ENCODE peak calls at places on chromosomes 12 and 14, in nine cellular contexts. U is SJSA1; K is CD8-positive, alpha-beta memory T cell; M is esophagus squamous epithelium; A is A549; H is ovary; W is neuronal stem cell; I is colonic mucosa; F is heart left ventricle. P is an unnamed sample.

GRCh38 chr14:54011001-54011400 is 54.4 kb upstream of the BMP4 start:
- DNase-seq in K (no peak), H (no peak), F (no peak), I (no peak), U (no peak), A (no peak), W (peak), M (no peak), P (no peak)

GRCh38 chr12:9634177-9634803 is 26.6 kb upstream of the KLRB1 start:
- DNase-seq in M (no peak), A (peak), W (peak), H (no peak), K (peak), F (peak), I (peak), U (peak), P (no peak)

GRCh38 chr14:41586237-41586636 is 20.4 kb upstream of the LRFN5 start:
- DNase-seq in I (no peak), K (no peak), H (no peak), M (no peak), F (no peak), W (no peak), U (no peak), A (no peak), P (no peak)

GRCh38 chr12:4954632-4955354 is 45.1 kb downstream of the KCNA1 start:
- DNase-seq in F (no peak), W (no peak), I (no peak), A (no peak), K (no peak), H (no peak), U (no peak), M (no peak), P (no peak)

GRCh38 chr14:88668448-88669116 is 105.7 kb downstream of the ZC3H14 start:
- DNase-seq in U (no peak), H (no peak), I (no peak), F (no peak), W (no peak), A (no peak), M (no peak), K (no peak), P (no peak)

GRCh38 chr12:132940071-132940719 is 15.9 kb downstream of the ZNF605 start:
- DNase-seq in F (no peak), H (no peak), M (no peak), U (peak), I (no peak), A (no peak), W (no peak), K (no peak), P (no peak)

GRCh38 chr14:38255408-38255672 is 553 bp downstream of the CLEC14A start:
- DNase-seq in K (no peak), H (no peak), U (no peak), W (no peak), A (no peak), F (peak), M (no peak), I (peak), P (no peak)

GRCh38 chr14:102183922-102184677 is 44.4 kb downstream of the WDR20 start:
- DNase-seq in U (no peak), W (no peak), F (no peak), H (no peak), A (no peak), I (no peak), K (no peak), M (no peak), P (no peak)

GRCh38 chr12:78121969-78122610 is 291.4 kb downstream of the NAV3 start:
- DNase-seq in K (no peak), U (no peak), F (no peak), W (no peak), M (no peak), H (no peak), I (no peak), A (no peak), P (no peak)

GRCh38 chr12:70745066-70745465 is 107.8 kb upstream of the PTPRB start:
- DNase-seq in W (no peak), K (no peak), U (no peak), F (no peak), A (no peak), M (no peak), H (no peak), I (no peak), P (no peak)

GRCh38 chr14:100692859-100693558 is 33.7 kb upstream of the DLK1 start:
- DNase-seq in W (no peak), H (no peak), M (no peak), K (no peak), F (no peak), A (peak), I (no peak), U (peak), P (peak)

GRCh38 chr14:51869426-51870113 is 9.2 kb downstream of the GNG2 start:
- DNase-seq in F (no peak), K (no peak), H (no peak), M (no peak), W (no peak), A (no peak), U (no peak), I (no peak), P (no peak)

GRCh38 chr14:56686416-56686815 is 106.8 kb downstream of the TMEM260 start:
- DNase-seq in U (no peak), F (peak), M (no peak), A (no peak), K (no peak), I (no peak), W (peak), H (peak), P (no peak)

GRCh38 chr12:1917172-1918070 is 1.0 kb downstream of the CACNA2D4 start:
- DNase-seq in I (peak), M (no peak), F (no peak), A (no peak), K (no peak), W (no peak), H (no peak), U (no peak), P (no peak)

GRCh38 chr12:13135336-13136178 is 32.1 kb upstream of the GSG1 start:
- DNase-seq in W (no peak), K (no peak), I (no peak), M (no peak), F (no peak), U (peak), H (peak), A (no peak), P (peak)

GRCh38 chr14:79767278-79767677 is 444.0 kb downstream of the DIO2 start:
- DNase-seq in M (no peak), U (no peak), A (no peak), W (no peak), I (no peak), H (no peak), F (no peak), K (no peak), P (no peak)

GRCh38 chr12:113586461-113586860 is 114.8 kb upstream of the LHX5 start:
- DNase-seq in K (no peak), H (no peak), I (no peak), W (no peak), F (no peak), A (no peak), M (no peak), U (no peak), P (no peak)

GRCh38 chr12:117699575-117699974 is 269.2 kb downstream of the KSR2 start:
- DNase-seq in A (no peak), M (no peak), K (no peak), U (no peak), F (no peak), H (no peak), W (no peak), I (no peak), P (peak)
- H3K27ac ChIP-seq in A (no peak), M (no peak), K (no peak), U (no peak), F (no peak), H (no peak), W (no peak), I (no peak), P (peak)

DNA sequence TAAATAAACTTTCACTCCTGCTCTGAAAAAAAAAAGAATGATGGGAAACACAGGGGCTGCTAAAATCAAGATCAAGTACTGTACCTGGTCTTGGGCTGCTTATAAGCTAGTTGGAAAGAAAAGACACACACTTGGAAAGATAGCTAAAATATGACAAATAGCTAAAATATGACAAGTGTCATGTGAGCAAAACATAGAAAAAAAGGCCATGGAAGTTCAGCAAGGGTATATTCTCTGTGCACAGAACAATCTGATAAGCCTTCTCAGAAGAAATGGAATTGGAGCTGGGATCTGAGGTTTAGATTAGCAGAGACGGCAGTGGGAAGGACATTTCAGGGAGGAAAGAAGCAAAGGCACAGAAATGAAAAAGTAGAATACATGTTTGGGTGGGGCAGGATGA is 126.2 kb upstream of the PMCH start:
- DNase-seq in A (no peak), W (no peak), H (no peak), M (no peak), K (no peak), F (no peak), I (no peak), U (no peak), P (no peak)
- H3K27ac ChIP-seq in A (no peak), W (no peak), H (no peak), M (no peak), K (no peak), F (no peak), I (no peak), U (no peak), P (no peak)

GRCh38 chr12:130929363-130929762 is 24.3 kb upstream of the ADGRD1 start:
- DNase-seq in W (no peak), I (no peak), A (no peak), U (no peak), K (no peak), H (no peak), F (no peak), M (no peak), P (no peak)

GRCh38 chr12:130922584-130922983 is 31.1 kb upstream of the ADGRD1 start:
- DNase-seq in K (no peak), U (no peak), M (no peak), A (no peak), F (no peak), I (no peak), H (no peak), W (no peak), P (no peak)

GRCh38 chr12:130925616-130926015 is 28.1 kb upstream of the ADGRD1 start:
- DNase-seq in U (no peak), I (no peak), H (no peak), K (no peak), W (no peak), F (no peak), M (no peak), A (no peak), P (no peak)

GRCh38 chr12:130920711-130921381 is 32.9 kb upstream of the ADGRD1 start:
- DNase-seq in W (no peak), I (peak), F (no peak), K (no peak), H (peak), U (no peak), A (no peak), M (no peak), P (no peak)

DNA sequence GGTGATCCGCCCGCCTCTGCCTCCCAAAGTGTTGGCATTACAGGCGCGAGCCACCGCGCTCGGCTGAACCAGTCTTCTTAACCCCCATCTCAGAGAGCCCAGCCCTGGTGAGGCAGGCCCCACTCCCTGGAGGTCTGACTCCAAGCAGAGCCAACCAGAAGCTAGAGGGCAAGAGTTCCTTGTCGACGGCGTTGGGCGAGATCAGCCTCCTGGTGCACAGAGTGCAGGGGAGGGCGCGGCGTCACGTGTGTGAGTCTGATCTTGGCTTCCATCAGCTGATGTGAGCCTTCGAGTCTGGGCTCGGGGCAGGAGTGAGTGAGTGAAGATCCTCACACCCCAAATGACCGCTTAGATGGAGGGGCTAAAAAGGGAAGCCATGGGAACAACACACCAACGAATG is 28.8 kb upstream of the ADGRD1 start:
- DNase-seq in U (no peak), K (no peak), M (no peak), W (no peak), A (no peak), F (no peak), H (no peak), I (no peak), P (no peak)
- H3K27ac ChIP-seq in U (no peak), K (no peak), M (peak), W (no peak), A (no peak), F (no peak), H (peak), I (no peak), P (no peak)

GRCh38 chr14:24271834-24272263 is 452 bp upstream of the RABGGTA start:
- DNase-seq in K (no peak), W (no peak), F (no peak), A (no peak), I (no peak), U (no peak), M (no peak), H (no peak), P (no peak)
- H3K27ac ChIP-seq in K (peak), W (no peak), F (peak), A (peak), I (peak), U (no peak), M (peak), H (peak), P (peak)

GRCh38 chr12:122402264-122402663 is 20.2 kb downstream of the CLIP1 start:
- DNase-seq in K (no peak), F (no peak), A (no peak), U (no peak), M (no peak), H (no peak), W (no peak), I (no peak), P (no peak)
- H3K27ac ChIP-seq in K (no peak), F (no peak), A (peak), U (no peak), M (peak), H (no peak), W (no peak), I (no peak), P (peak)

DNA sequence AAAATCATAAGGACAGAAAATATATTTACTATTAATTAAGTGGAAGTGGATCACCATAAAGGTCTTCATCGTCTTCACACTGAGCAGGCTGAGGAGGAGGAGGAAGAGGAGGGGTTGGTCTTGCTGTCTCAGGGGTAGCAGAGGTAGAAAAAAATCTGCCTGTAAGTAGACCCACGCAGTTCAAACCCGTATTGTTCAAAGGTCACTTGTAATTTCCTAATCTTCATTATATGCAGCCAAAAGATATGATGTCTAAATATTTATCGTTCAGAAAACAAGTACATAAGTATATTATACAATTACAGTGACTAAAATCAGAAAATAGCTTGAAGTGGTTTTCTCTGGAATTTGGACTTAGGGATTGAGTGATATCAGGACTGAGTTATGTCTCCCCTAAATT is 72.1 kb downstream of the GTF2A1 start:
- DNase-seq in F (no peak), K (no peak), I (no peak), W (no peak), M (no peak), U (no peak), A (no peak), H (no peak), P (no peak)
- H3K27ac ChIP-seq in F (no peak), K (no peak), I (no peak), W (no peak), M (no peak), U (no peak), A (no peak), H (no peak), P (no peak)

DNA sequence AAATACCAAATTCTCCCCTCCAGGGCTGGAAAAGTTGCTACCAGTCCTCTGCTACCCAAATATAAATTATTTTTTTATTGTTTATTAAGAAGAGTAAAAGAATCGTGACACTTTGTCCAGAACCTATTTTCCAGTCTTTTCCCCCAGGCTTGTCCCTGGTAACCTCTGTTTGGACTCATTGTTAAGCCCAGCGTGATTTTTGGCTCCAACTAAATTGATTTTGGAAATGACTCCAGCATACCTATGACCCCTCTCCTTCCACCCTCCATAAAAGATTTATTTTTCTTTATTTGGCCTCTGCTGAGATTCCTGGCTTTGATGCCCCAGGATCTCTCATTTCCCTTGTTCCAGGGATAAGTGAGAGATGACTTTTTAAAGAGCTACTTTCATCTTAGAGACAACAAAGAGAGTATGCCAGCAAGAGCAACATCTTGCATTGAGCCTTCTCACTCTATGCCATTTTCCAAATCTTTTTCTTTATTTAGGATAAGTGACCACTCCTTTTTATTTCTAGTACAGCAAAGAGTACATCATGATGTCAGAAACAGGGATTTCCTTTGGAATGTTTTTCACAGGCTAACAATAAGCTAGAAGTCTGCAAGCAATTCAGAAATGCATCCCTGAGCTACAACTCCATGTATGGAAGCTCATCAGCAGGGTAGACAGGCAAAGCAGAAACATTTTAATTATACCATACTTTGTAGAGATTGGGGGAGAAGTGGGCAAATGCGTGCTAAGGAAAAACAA is 75.8 kb downstream of the DAD1 start:
- DNase-seq in K (no peak), M (no peak), I (no peak), F (no peak), U (peak), A (no peak), W (no peak), H (no peak), P (no peak)
- H3K27ac ChIP-seq in K (no peak), M (peak), I (peak), F (peak), U (peak), A (no peak), W (no peak), H (no peak), P (no peak)

DNA sequence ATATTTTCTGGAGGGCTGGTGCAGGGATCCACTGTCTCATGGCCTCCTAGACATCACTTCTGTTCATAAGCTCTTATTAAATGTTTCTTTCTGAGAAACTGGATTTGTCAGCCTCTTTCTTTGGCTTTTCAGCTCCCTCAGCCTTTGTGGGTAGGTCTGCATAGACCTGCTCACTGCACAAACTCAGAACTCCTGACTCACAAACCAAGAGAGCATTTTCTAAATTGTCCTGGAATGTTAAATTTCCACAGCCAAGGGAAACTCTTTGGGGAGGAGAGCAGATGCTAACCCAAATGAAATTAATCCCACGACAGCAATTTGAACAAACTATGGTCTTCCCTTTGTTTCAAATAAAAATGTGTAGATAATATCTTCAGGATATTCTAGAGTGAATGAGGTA is 19.5 kb upstream of the CERS5 start:
- DNase-seq in F (no peak), H (no peak), U (peak), A (no peak), M (no peak), I (no peak), K (no peak), W (no peak), P (no peak)
- H3K27ac ChIP-seq in F (no peak), H (no peak), U (peak), A (no peak), M (peak), I (no peak), K (no peak), W (no peak), P (peak)

P was measured in epithelial cell of prostate.